ENCODE peak calls at places on chromosomes 7 and 10, in four cellular contexts. S, M, O and I are unnamed samples.
A peak's percentile ranks its signal among the peaks of the same experiment; 100 is the strongest.

GRCh38 chr10:3570855-3571266 is 214.1 kb downstream of the KLF6 start:
- DNase-seq in S (no peak), M (no peak), O (peak; percentile 56), I (no peak)

GRCh38 chr10:51074238-51075028 is at the start of gene PRKG1:
- DNase-seq in S (no peak), M (no peak), O (peak; percentile 80), I (no peak)

GRCh38 chr7:128863433-128863989 is 855 bp downstream of the ATP6V1F start:
- DNase-seq in S (no peak), M (peak; percentile 20), O (no peak), I (peak; percentile 23)

GRCh38 chr10:118939216-118940007 is 90.1 kb upstream of the NANOS1 start:
- DNase-seq in S (no peak), M (no peak), O (no peak), I (no peak)

GRCh38 chr7:131173148-131173890 is 154.4 kb upstream of the MKLN1 start:
- DNase-seq in S (no peak), M (no peak), O (no peak), I (no peak)

GRCh38 chr7:110962826-110963225 is 128.1 kb upstream of the LRRN3 start:
- DNase-seq in S (no peak), M (no peak), O (no peak), I (no peak)

GRCh38 chr7:31073486-31074383 is 21.6 kb downstream of the ADCYAP1R1 start:
- DNase-seq in S (no peak), M (no peak), O (no peak), I (no peak)

GRCh38 chr7:48528689-48529088 is 357.4 kb downstream of the ABCA13 start:
- DNase-seq in S (no peak), M (no peak), O (no peak), I (no peak)

GRCh38 chr7:121083790-121084251 is 95.3 kb downstream of the CPED1 start:
- DNase-seq in S (no peak), M (no peak), O (no peak), I (no peak)

GRCh38 chr7:27181176-27181520 is 3.9 kb downstream of the HOXA11 start:
- DNase-seq in S (no peak), M (no peak), O (no peak), I (no peak)

GRCh38 chr7:28958235-28958945 is at the start of gene TRIL:
- DNase-seq in S (peak; percentile 2), M (no peak), O (peak; percentile 89), I (no peak)